ENCODE peak calls at places on chromosomes 7 and 10, in four cellular contexts. One of them, this sample, is unnamed.

GRCh38 chr10:31124852-31125251 is 93.2 kb upstream of the ZNF438 start:
- DNase-seq in ovary: no peak
- DNase-seq in DND-41: no peak
- DNase-seq in MM.1S: no peak
- DNase-seq in this sample: no peak

GRCh38 chr7:25482631-25483030 is 254.3 kb upstream of the NPVF start:
- DNase-seq in ovary: no peak
- DNase-seq in DND-41: no peak
- DNase-seq in MM.1S: no peak
- DNase-seq in this sample: no peak

GRCh38 chr10:84140036-84140379 is 699 bp downstream of the GHITM start:
- DNase-seq in ovary: peak; percentile 19
- DNase-seq in DND-41: peak; percentile 8
- DNase-seq in MM.1S: no peak
- DNase-seq in this sample: no peak

GRCh38 chr7:54354436-54354835 is 187.7 kb upstream of the VSTM2A start:
- DNase-seq in ovary: no peak
- DNase-seq in DND-41: no peak
- DNase-seq in MM.1S: no peak
- DNase-seq in this sample: no peak

GRCh38 chr10:79014796-79015195 is 54.0 kb upstream of the ZMIZ1 start:
- DNase-seq in ovary: peak; percentile 63
- DNase-seq in DND-41: no peak
- DNase-seq in MM.1S: no peak
- DNase-seq in this sample: no peak

GRCh38 chr7:28847681-28848080 is 110.4 kb downstream of the TRIL start:
- DNase-seq in ovary: no peak
- DNase-seq in DND-41: no peak
- DNase-seq in MM.1S: no peak
- DNase-seq in this sample: no peak

GRCh38 chr7:45564485-45564884 is 9.7 kb upstream of the ADCY1 start:
- DNase-seq in ovary: no peak
- DNase-seq in DND-41: no peak
- DNase-seq in MM.1S: no peak
- DNase-seq in this sample: no peak

GRCh38 chr7:142854505-142855400 is at the start of gene EPHB6:
- DNase-seq in ovary: peak; percentile 89
- DNase-seq in DND-41: peak; percentile 78
- DNase-seq in MM.1S: peak; percentile 53
- DNase-seq in this sample: peak; percentile 76

GRCh38 chr10:132632851-132633684 is 95.5 kb downstream of the INPP5A start:
- DNase-seq in ovary: no peak
- DNase-seq in DND-41: no peak
- DNase-seq in MM.1S: no peak
- DNase-seq in this sample: no peak
- H3K4me3 ChIP-seq in ovary: no peak overlapping the region
- H3K4me3 ChIP-seq in DND-41: no peak overlapping the region
- H3K4me3 ChIP-seq in MM.1S: no peak overlapping the region
- H3K4me3 ChIP-seq in this sample: no peak overlapping the region

GRCh38 chr10:32323051-32323450 is 23.9 kb downstream of the EPC1 start:
- DNase-seq in ovary: no peak
- DNase-seq in DND-41: no peak
- DNase-seq in MM.1S: no peak
- DNase-seq in this sample: no peak

GRCh38 chr10:32317795-32318194 is 29.2 kb downstream of the EPC1 start:
- DNase-seq in ovary: no peak
- DNase-seq in DND-41: no peak
- DNase-seq in MM.1S: peak; percentile 84
- DNase-seq in this sample: no peak

GRCh38 chr10:32318476-32318896 is 28.5 kb downstream of the EPC1 start:
- DNase-seq in ovary: no peak
- DNase-seq in DND-41: no peak
- DNase-seq in MM.1S: peak; percentile 15
- DNase-seq in this sample: no peak

GRCh38 chr10:32326119-32326518 is 20.8 kb downstream of the EPC1 start:
- DNase-seq in ovary: no peak
- DNase-seq in DND-41: no peak
- DNase-seq in MM.1S: no peak
- DNase-seq in this sample: no peak

DNA sequence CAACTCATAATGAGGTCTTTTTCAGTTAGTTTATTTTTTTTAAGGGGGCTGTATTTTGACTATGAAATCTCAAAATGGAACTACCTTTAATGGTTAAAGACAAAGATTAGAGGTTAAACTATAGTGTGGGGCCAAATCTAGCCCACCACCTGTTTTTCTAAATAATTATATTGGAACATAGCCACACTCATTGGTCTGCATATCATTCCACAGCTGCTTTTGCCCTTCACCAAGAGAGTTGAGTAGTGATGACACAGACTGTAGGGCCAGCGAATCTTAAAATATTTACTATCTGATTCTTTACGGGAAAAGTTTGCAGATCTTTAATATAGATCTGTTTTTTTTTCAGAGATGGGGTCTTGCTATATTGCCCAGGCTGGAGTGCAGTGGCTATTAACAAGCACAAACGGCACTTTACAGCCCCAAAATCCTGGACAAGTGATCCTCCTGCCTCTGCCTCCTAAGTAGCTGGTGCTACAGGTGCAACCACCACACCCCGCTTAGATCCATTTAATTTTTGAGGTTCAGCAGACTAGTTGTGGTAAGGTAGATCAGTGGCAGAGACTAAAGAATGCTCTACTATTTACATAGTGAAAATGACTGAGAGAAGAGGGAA is 25.8 kb downstream of the EPC1 start:
- DNase-seq in ovary: no peak
- DNase-seq in DND-41: no peak
- DNase-seq in MM.1S: no peak
- DNase-seq in this sample: no peak
- H3K4me1 ChIP-seq in ovary: peaks cover 11% of the 10 kb centered on the region
- H3K4me1 ChIP-seq in DND-41: peaks cover 19% of the 10 kb centered on the region
- H3K4me1 ChIP-seq in MM.1S: peaks cover 47% of the 10 kb centered on the region
- H3K4me1 ChIP-seq in this sample: peaks cover 64% of the 10 kb centered on the region

GRCh38 chr7:92716825-92717580 is 119.4 kb downstream of the CDK6 start:
- DNase-seq in ovary: no peak
- DNase-seq in DND-41: no peak
- DNase-seq in MM.1S: no peak
- DNase-seq in this sample: no peak

GRCh38 chr7:92720604-92721350 is 115.6 kb downstream of the CDK6 start:
- DNase-seq in ovary: no peak
- DNase-seq in DND-41: no peak
- DNase-seq in MM.1S: peak; percentile 86
- DNase-seq in this sample: no peak

GRCh38 chr7:92715963-92716362 is 120.4 kb downstream of the CDK6 start:
- DNase-seq in ovary: no peak
- DNase-seq in DND-41: no peak
- DNase-seq in MM.1S: no peak
- DNase-seq in this sample: no peak

GRCh38 chr7:92717601-92717981 is 118.8 kb downstream of the CDK6 start:
- DNase-seq in ovary: no peak
- DNase-seq in DND-41: no peak
- DNase-seq in MM.1S: no peak
- DNase-seq in this sample: no peak

DNA sequence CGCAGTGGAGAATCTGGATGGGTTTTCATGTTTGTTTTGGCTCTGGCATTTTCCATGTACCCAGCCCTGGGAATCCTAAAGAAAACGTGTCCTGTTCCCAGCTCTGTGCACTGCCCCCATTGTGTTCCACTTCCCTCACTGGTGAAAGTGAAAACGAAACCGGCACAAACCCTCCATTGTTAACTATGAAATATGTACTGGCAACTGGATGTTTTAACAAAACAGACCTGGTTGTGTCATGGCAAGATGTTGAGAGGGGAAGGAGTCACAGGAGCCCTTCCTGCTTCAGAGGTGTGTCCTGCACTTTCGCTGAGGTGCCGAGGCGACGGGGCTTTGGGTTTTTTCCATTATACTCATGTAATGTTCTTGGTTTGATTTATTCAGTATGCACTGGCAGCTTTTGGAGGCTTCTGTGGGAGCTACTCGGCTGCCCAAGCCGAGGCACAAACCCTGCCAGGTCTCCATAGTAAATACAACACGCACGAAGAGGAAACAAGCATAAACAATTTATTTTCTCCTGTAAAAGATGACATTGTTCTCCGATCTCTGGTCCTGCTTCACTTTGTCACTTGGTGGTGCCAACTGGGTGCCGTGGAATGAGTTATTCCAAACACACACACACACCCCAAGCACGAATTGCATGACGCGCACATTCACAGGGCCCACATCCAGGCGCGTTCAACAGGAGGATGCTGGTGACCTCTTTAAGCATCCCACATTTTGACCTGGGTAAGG is 118.2 kb downstream of the CDK6 start:
- DNase-seq in ovary: peak; percentile 27
- DNase-seq in DND-41: peak; percentile 37
- DNase-seq in MM.1S: peak; percentile 79
- DNase-seq in this sample: no peak
- H3K4me3 ChIP-seq in ovary: peak overlapping the region; percentile 43
- H3K4me3 ChIP-seq in DND-41: no peak overlapping the region
- H3K4me3 ChIP-seq in MM.1S: peak overlapping the region; percentile 35
- H3K4me3 ChIP-seq in this sample: peak overlapping the region; percentile 41

GRCh38 chr7:139700505-139701235 is 77.1 kb downstream of the HIPK2 start:
- DNase-seq in ovary: no peak
- DNase-seq in DND-41: no peak
- DNase-seq in MM.1S: no peak
- DNase-seq in this sample: no peak

GRCh38 chr7:139698879-139699278 is 78.9 kb downstream of the HIPK2 start:
- DNase-seq in ovary: no peak
- DNase-seq in DND-41: no peak
- DNase-seq in MM.1S: no peak
- DNase-seq in this sample: no peak

GRCh38 chr7:139701908-139702307 is 75.9 kb downstream of the HIPK2 start:
- DNase-seq in ovary: no peak
- DNase-seq in DND-41: no peak
- DNase-seq in MM.1S: no peak
- DNase-seq in this sample: no peak

GRCh38 chr7:139698278-139698677 is 79.5 kb downstream of the HIPK2 start:
- DNase-seq in ovary: no peak
- DNase-seq in DND-41: no peak
- DNase-seq in MM.1S: no peak
- DNase-seq in this sample: no peak

DNA sequence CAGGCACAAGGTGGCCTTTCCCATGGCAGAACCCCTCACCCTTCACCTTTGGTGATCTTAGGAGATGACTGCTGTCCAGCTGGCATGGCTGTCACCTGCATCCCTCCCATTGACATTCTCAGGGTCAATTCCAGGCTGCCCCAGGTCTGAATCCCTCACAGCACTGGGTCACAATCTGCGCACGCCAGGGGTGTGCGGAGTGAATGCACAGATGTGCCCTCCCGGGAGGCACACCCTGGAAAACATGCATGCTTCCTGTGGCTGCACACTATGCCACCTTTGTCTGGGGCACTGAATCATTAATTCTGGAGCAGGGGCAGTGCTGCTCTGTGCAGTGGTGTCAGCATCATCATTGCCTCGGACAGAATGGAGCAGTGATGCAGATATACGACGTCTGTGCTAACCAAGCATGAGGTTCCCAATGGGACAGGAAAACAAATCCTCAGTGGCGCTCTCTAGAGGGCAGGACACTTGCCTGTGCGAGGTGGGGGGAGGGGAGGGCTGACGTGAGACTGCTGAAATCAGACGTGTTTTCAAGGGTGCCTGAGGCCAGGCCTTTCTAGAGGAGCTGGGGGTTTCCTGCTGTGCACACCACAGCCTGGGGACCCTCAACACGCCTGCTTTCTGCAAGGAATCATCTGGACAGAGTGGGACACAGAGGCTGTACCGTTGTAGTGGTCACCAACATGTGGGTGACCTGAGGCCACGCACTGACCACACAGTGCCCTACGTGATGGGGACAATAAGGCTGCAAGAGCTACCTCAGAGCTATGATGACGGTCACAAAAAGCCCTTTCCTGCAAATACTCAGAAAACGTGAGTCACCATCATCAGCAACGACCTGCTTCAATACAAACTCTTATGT is 77.9 kb downstream of the HIPK2 start:
- DNase-seq in ovary: no peak
- DNase-seq in DND-41: peak; percentile 9
- DNase-seq in MM.1S: no peak
- DNase-seq in this sample: no peak
- H3K4me1 ChIP-seq in ovary: peaks cover 20% of the 10 kb centered on the region
- H3K4me1 ChIP-seq in DND-41: no peaks in the 10 kb centered on the region
- H3K4me1 ChIP-seq in MM.1S: peaks cover 5% of the 10 kb centered on the region
- H3K4me1 ChIP-seq in this sample: peaks cover 10% of the 10 kb centered on the region

DNA sequence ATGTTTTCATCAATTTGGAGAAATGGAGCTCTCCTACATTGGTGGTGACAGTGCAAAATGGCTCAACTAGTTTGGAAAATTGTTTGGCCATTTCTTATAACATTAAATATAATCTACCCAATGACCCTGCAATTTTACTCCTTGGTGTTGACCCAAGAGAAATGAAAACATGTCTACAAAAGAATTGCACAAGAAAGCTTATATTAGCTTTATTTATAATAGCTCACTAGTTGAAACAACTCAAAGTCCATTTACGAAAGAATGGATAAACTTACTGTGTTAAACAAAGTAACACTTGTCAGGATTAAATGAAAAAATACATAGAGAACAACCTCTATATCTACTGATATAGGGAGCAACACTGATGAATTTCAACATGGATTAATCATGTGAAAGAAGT is 539.9 kb downstream of the DNAJB9 start:
- DNase-seq in ovary: no peak
- DNase-seq in DND-41: no peak
- DNase-seq in MM.1S: no peak
- DNase-seq in this sample: no peak
- H3K4me3 ChIP-seq in ovary: no peak overlapping the region
- H3K4me3 ChIP-seq in DND-41: no peak overlapping the region
- H3K4me3 ChIP-seq in MM.1S: no peak overlapping the region
- H3K4me3 ChIP-seq in this sample: no peak overlapping the region

DNA sequence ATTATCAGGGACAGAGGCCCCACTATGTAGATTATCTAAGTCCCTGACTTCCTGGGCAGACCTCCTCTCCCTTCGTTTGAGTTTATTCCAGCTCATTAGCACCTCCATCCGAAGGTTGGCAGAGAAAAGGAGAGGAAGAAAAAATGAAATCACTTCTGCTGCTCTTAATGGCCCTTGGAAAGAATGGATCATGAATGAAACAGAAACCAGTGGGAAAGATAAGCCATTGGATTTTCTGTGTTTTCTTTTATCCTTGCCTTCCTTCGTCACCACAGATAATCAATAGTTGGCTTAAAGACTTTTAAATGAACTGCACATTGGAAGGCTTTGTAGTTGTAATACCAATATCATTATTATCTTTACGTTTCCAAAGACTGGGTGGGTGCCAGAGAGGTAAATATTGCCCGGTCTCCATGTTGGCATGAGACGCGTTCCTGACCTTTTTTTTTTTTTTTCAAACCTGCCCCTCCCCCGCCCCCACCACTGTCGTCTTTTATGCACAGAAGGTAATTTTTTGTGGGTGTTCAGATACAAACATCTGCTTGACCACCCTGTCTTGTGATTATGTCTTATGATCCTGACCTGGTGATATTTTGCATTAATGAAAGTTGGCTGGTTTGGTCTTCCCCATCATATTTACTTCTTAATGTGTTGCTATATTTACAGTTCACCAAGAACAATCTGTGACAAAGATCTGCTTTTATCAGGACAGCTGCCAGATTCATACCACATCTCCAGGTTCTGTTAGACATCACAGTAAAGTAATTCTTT is 116.8 kb downstream of the ARID5B start:
- DNase-seq in ovary: no peak
- DNase-seq in DND-41: no peak
- DNase-seq in MM.1S: no peak
- DNase-seq in this sample: no peak
- H3K4me1 ChIP-seq in ovary: peaks cover 7% of the 10 kb centered on the region
- H3K4me1 ChIP-seq in DND-41: no peaks in the 10 kb centered on the region
- H3K4me1 ChIP-seq in MM.1S: peaks cover 5% of the 10 kb centered on the region
- H3K4me1 ChIP-seq in this sample: no peaks in the 10 kb centered on the region

GRCh38 chr7:151056286-151057037 is 1.2 kb downstream of the CDK5 start:
- DNase-seq in ovary: no peak
- DNase-seq in DND-41: no peak
- DNase-seq in MM.1S: no peak
- DNase-seq in this sample: no peak
- H3K4me3 ChIP-seq in ovary: no peak overlapping the region
- H3K4me3 ChIP-seq in DND-41: peak overlapping the region; percentile 62
- H3K4me3 ChIP-seq in MM.1S: peak overlapping the region; percentile 87
- H3K4me3 ChIP-seq in this sample: no peak overlapping the region